ENCODE peak calls at places on chromosomes 16 and 17, in ten cellular contexts. R is C1 segment of cervical spinal cord; W is left ventricle myocardium inferior; X is Kasumi-1; P is NT2/D1; K is dorsolateral prefrontal cortex; Z is stomach; Y is A549; N is astrocyte of the spinal cord; A is stimulated activated naive CD4-positive, alpha-beta T cell. S is an unnamed sample.
A peak's percentile ranks its signal among the peaks of the same experiment; 100 is the strongest.

GRCh38 chr17:36602030-36602737 is 801 bp downstream of the MRM1 start:
- DNase-seq in R (no peak), W (no peak), X (no peak), P (no peak), K (no peak), Z (no peak), Y (no peak), N (no peak), A (no peak), S (no peak)

GRCh38 chr17:48441231-48441711 is 11.3 kb upstream of the SKAP1 start:
- DNase-seq in R (no peak), W (no peak), X (peak; percentile 98), P (no peak), K (no peak), Z (no peak), Y (no peak), N (no peak), A (peak; percentile 27), S (no peak)

GRCh38 chr17:42922335-42922734 is 21.7 kb downstream of the G6PC1 start:
- DNase-seq in R (no peak), W (no peak), X (no peak), P (no peak), K (no peak), Z (no peak), Y (no peak), N (no peak), A (no peak), S (no peak)

GRCh38 chr17:74775409-74776043 is 619 bp downstream of the NAT9 start:
- DNase-seq in R (no peak), W (no peak), X (no peak), P (no peak), K (no peak), Z (no peak), Y (no peak), N (no peak), A (no peak), S (no peak)

GRCh38 chr16:25905810-25906209 is 214.1 kb downstream of the HS3ST4 start:
- DNase-seq in R (no peak), W (no peak), X (no peak), P (no peak), K (no peak), Z (no peak), Y (no peak), N (no peak), A (no peak), S (no peak)

GRCh38 chr17:76598004-76598439 is 12.4 kb upstream of the ST6GALNAC2 start:
- DNase-seq in R (peak; percentile 32), W (no peak), X (peak; percentile 44), P (no peak), K (peak; percentile 70), Z (no peak), Y (no peak), N (no peak), A (no peak), S (no peak)

GRCh38 chr17:79033741-79034501 is 10.0 kb downstream of the C1QTNF1 start:
- DNase-seq in R (peak; percentile 36), W (peak; percentile 72), X (no peak), P (no peak), K (peak; percentile 69), Z (peak; percentile 60), Y (no peak), N (no peak), A (no peak), S (peak; percentile 68)

GRCh38 chr16:3021449-3022207 is 1.5 kb downstream of the TNFRSF12A start:
- DNase-seq in R (no peak), W (peak; percentile 84), X (peak; percentile 38), P (no peak), K (no peak), Z (peak; percentile 80), Y (peak; percentile 72), N (peak; percentile 98), A (peak; percentile 61), S (peak; percentile 88)

GRCh38 chr16:27718136-27718766 is 168.3 kb downstream of the KATNIP start:
- DNase-seq in R (no peak), W (no peak), X (no peak), P (no peak), K (peak; percentile 59), Z (no peak), Y (no peak), N (no peak), A (no peak), S (no peak)

GRCh38 chr17:8700546-8700945 is 44.1 kb downstream of the CCDC42 start:
- DNase-seq in R (no peak), W (no peak), X (no peak), P (no peak), K (no peak), Z (no peak), Y (no peak), N (no peak), A (no peak), S (no peak)

GRCh38 chr17:37689317-37689716 is 46.1 kb upstream of the DDX52 start:
- DNase-seq in R (no peak), W (no peak), X (no peak), P (no peak), K (no peak), Z (no peak), Y (no peak), N (no peak), A (no peak), S (no peak)

GRCh38 chr16:57071840-57072541 is 20.4 kb upstream of the CPNE2 start:
- DNase-seq in R (no peak), W (no peak), X (no peak), P (no peak), K (no peak), Z (no peak), Y (no peak), N (peak; percentile 56), A (no peak), S (no peak)

GRCh38 chr16:83814654-83814985 is 6.8 kb downstream of the HSBP1 start:
- DNase-seq in R (no peak), W (no peak), X (no peak), P (no peak), K (no peak), Z (no peak), Y (no peak), N (no peak), A (no peak), S (no peak)

GRCh38 chr17:36723459-36723858 is 122.1 kb downstream of the MRM1 start:
- DNase-seq in R (no peak), W (no peak), X (no peak), P (no peak), K (no peak), Z (no peak), Y (no peak), N (no peak), A (no peak), S (no peak)

S was measured in left cardiac atrium.